ENCODE peak calls at places on chromosomes 16 and 17, in nine cellular contexts. Q is NB4, T is heart left ventricle, E is left lung, D is transverse colon, W is adrenal gland, I is omental fat pad, G is RWPE1, M is MCF 10A. Z is an unnamed sample.

GRCh38 chr16:23482778-23483177 is 27.5 kb downstream of the GGA2 start:
- DNase-seq in Q (no peak), W (no peak), D (no peak), E (no peak), T (no peak), I (no peak), G (no peak), M (no peak), Z (no peak)

GRCh38 chr17:65629234-65629690 is 67.8 kb upstream of the AXIN2 start:
- DNase-seq in I (no peak), D (no peak), T (no peak), Q (no peak), E (no peak), W (no peak), G (no peak), M (no peak), Z (no peak)

GRCh38 chr17:64508683-64509082 is 1.9 kb downstream of the CEP95 start:
- DNase-seq in W (no peak), E (no peak), I (no peak), G (no peak), D (no peak), Q (no peak), M (no peak), T (no peak), Z (no peak)

GRCh38 chr17:29844339-29845048 is 85.5 kb downstream of the SSH2 start:
- DNase-seq in M (no peak), Q (no peak), T (no peak), I (no peak), D (no peak), W (no peak), E (no peak), G (no peak), Z (peak; percentile 55)

GRCh38 chr16:10862432-10862831 is 14.6 kb upstream of the CIITA start:
- DNase-seq in Q (peak; percentile 80), T (no peak), E (no peak), W (peak; percentile 95), G (peak; percentile 75), I (no peak), M (peak; percentile 99), D (no peak), Z (no peak)

GRCh38 chr17:37037590-37038155 is 88.9 kb downstream of the AATF start:
- DNase-seq in D (no peak), G (no peak), E (no peak), I (no peak), Q (no peak), W (no peak), T (no peak), M (no peak), Z (no peak)

GRCh38 chr17:4582101-4582501 is 2.2 kb upstream of the SMTNL2 start:
- DNase-seq in G (no peak), T (no peak), W (no peak), I (no peak), Q (no peak), M (no peak), E (peak; percentile 50), D (no peak), Z (no peak)

GRCh38 chr17:64007838-64008282 is 9.7 kb downstream of the PRR29 start:
- DNase-seq in M (no peak), W (peak; percentile 4), I (no peak), Q (no peak), T (peak; percentile 71), D (no peak), E (no peak), G (no peak), Z (no peak)

GRCh38 chr17:78252111-78252634 is 20.7 kb downstream of the TMEM235 start:
- DNase-seq in G (no peak), T (peak; percentile 67), Q (no peak), M (no peak), I (no peak), W (no peak), E (peak; percentile 76), D (peak; percentile 69), Z (no peak)

GRCh38 chr17:47305302-47305923 is 18.3 kb upstream of the EFCAB13 start:
- DNase-seq in I (no peak), D (no peak), Q (no peak), T (no peak), G (peak; percentile 80), W (peak; percentile 13), E (no peak), M (peak; percentile 89), Z (no peak)

GRCh38 chr17:6099492-6099891 is 29.3 kb downstream of the WSCD1 start:
- DNase-seq in E (no peak), M (no peak), W (no peak), Q (no peak), G (no peak), I (no peak), T (no peak), D (no peak), Z (no peak)

GRCh38 chr17:48374650-48375230 is 55.3 kb downstream of the SKAP1 start:
- DNase-seq in D (peak; percentile 67), W (peak; percentile 36), I (no peak), E (no peak), G (peak; percentile 16), Q (peak; percentile 56), T (no peak), M (peak; percentile 63), Z (no peak)

GRCh38 chr16:3256876-3257465 is 538 bp upstream of the MEFV start:
- DNase-seq in E (no peak), G (no peak), D (no peak), T (no peak), Q (no peak), I (no peak), W (no peak), M (peak; percentile 87), Z (no peak)

GRCh38 chr17:52465407-52465806 is 306.9 kb upstream of the CA10 start:
- DNase-seq in I (no peak), E (peak; percentile 23), G (no peak), D (no peak), W (no peak), T (no peak), M (peak; percentile 5), Q (no peak), Z (no peak)

GRCh38 chr16:86899156-86899555 is 320.8 kb downstream of the FOXL1 start:
- DNase-seq in D (no peak), Q (no peak), W (no peak), I (no peak), T (no peak), E (no peak), G (no peak), M (no peak), Z (no peak)

GRCh38 chr17:29131814-29132682 is 48.1 kb downstream of the MYO18A start:
- DNase-seq in T (no peak), D (no peak), W (no peak), E (peak; percentile 34), I (no peak), G (no peak), M (no peak), Q (peak; percentile 86), Z (no peak)

GRCh38 chr17:16255481-16255901 is 38.5 kb downstream of the PIGL start:
- DNase-seq in E (no peak), M (no peak), G (no peak), Q (no peak), T (no peak), I (no peak), D (peak; percentile 64), W (peak; percentile 77), Z (no peak)

GRCh38 chr17:62827722-62828498 is 19.8 kb upstream of the MARCHF10 start:
- DNase-seq in E (no peak), I (no peak), Q (peak; percentile 76), G (no peak), W (peak; percentile 6), D (no peak), T (no peak), M (peak; percentile 4), Z (no peak)

GRCh38 chr17:17702370-17702769 is 21.1 kb downstream of the RAI1 start:
- DNase-seq in T (no peak), W (peak; percentile 43), I (no peak), E (no peak), G (no peak), D (no peak), Q (no peak), M (no peak), Z (no peak)

GRCh38 chr17:72691601-72692000 is 400.9 kb downstream of the SLC39A11 start:
- DNase-seq in T (no peak), M (peak; percentile 38), Q (no peak), E (no peak), D (no peak), W (no peak), G (no peak), I (no peak), Z (no peak)

GRCh38 chr16:67294927-67295326 is 15.6 kb downstream of the PLEKHG4 start:
- DNase-seq in D (no peak), G (no peak), T (no peak), E (no peak), M (no peak), W (no peak), I (no peak), Q (no peak), Z (no peak)
- TF ChIP-seq CTCF in D (no peak), G (no peak), T (no peak), E (no peak), M (no peak), W (no peak), I (peak; percentile 0), Q (no peak), Z (no peak)

GRCh38 chr17:82105882-82106696 is 8.1 kb upstream of the FASN start:
- DNase-seq in D (peak; percentile 78), Q (peak; percentile 93), G (peak; percentile 67), T (peak; percentile 77), E (peak; percentile 91), I (no peak), M (peak; percentile 91), W (peak; percentile 27), Z (no peak)
- TF ChIP-seq CTCF in D (peak; percentile 25), Q (peak; percentile 25), G (peak; percentile 55), T (no peak), E (no peak), I (no peak), M (peak; percentile 28), W (peak; percentile 46), Z (peak; percentile 21)

GRCh38 chr16:66419527-66419926 is 7.6 kb upstream of the BEAN1 start:
- DNase-seq in Q (no peak), W (no peak), D (no peak), M (no peak), I (no peak), E (no peak), G (no peak), T (no peak), Z (no peak)
- TF ChIP-seq CTCF in Q (no peak), W (no peak), D (no peak), M (no peak), I (no peak), E (no peak), G (no peak), T (no peak), Z (no peak)

DNA sequence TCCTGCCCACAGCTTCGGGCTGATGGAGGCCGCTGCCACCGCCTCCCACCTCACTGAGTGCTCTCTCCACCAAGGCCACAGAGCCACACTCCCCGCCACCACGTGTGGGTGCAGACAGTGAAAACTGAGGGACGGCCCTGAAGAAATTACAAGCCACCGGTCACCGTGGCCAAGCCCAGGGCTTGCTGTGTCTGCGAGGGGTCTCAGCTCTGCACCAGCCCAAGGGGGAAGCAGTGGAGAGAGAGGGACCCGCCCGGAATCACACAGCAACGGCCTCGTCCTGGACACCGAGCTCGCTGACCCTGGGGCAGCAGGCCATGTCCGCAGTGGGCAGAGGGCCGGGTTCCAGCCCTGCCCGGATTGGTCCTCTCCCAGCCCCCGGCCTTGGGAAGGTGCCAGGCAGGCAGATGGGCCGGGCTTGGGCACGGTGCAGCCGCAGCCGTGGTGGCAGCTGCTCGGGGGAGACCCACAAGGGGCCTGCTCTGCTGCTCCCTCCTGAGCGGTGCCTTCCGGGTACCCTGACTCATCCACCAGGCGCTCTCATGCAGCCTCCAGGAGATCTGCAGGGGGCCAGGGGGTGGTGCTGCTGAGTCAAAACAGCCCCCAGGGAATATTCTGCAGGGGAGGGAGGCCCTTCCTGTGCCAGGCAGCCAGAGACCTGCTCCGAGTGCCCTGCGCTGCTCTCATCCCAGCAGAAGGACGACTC is 52.0 kb downstream of the CBFA2T3 start:
- DNase-seq in E (no peak), G (peak; percentile 82), T (no peak), Q (peak; percentile 98), I (no peak), M (peak; percentile 83), D (no peak), W (peak; percentile 96), Z (no peak)
- TF ChIP-seq CTCF in E (no peak), G (peak; percentile 23), T (no peak), Q (peak; percentile 66), I (no peak), M (peak; percentile 36), D (no peak), W (peak; percentile 48), Z (no peak)

Z was measured in mesothelial cell of epicardium.